ENCODE peak calls at places on chromosomes 12 and 14, in four cellular contexts. J is brain microvascular endothelial cell, K is IMR-90, X is endothelial cell of umbilical vein. E is an unnamed sample.

GRCh38 chr12:111434680-111435338 is 29.1 kb downstream of the SH2B3 start:
- DNase-seq in J (peak), K (peak), X (peak), E (no peak)

GRCh38 chr14:21985081-21985480 is 311.5 kb upstream of the OR4E1 start:
- DNase-seq in J (no peak), K (no peak), X (no peak), E (no peak)

GRCh38 chr12:79454338-79454777 is 236.4 kb downstream of the PAWR start:
- DNase-seq in X (peak), K (peak), J (peak), E (no peak)

GRCh38 chr14:32693114-32693513 is 245.6 kb upstream of the NPAS3 start:
- DNase-seq in K (peak), X (no peak), J (no peak), E (no peak)

GRCh38 chr14:44820230-44820964 is 141.3 kb downstream of the KLHL28 start:
- DNase-seq in J (no peak), K (no peak), X (no peak), E (no peak)

GRCh38 chr12:111361717-111362576 is 6.9 kb downstream of the PHETA1 start:
- DNase-seq in X (no peak), K (no peak), J (no peak), E (peak)

GRCh38 chr12:132356686-132357622 is 27.6 kb upstream of the GALNT9 start:
- DNase-seq in X (peak), K (peak), J (peak), E (peak)

GRCh38 chr14:102757646-102758045 is 19.6 kb upstream of the TRAF3 start:
- DNase-seq in J (no peak), K (no peak), X (no peak), E (no peak)

GRCh38 chr12:119883234-119883633 is 6.1 kb upstream of the CIT start:
- DNase-seq in K (no peak), X (no peak), J (no peak), E (no peak)

GRCh38 chr14:30317729-30318128 is 241.2 kb upstream of the G2E3 start:
- DNase-seq in K (no peak), X (no peak), J (no peak), E (no peak)

GRCh38 chr14:96098999-96099335 is 59.8 kb downstream of the C14orf132 start:
- DNase-seq in K (no peak), J (no peak), X (no peak), E (no peak)

GRCh38 chr12:12839886-12840285 is 26.7 kb downstream of the DDX47 start:
- DNase-seq in X (peak), J (peak), K (peak), E (no peak)

GRCh38 chr14:94056579-94057308 is 24.3 kb downstream of the DDX24 start:
- DNase-seq in J (peak), K (no peak), X (no peak), E (no peak)

GRCh38 chr12:44000309-44000952 is 164.6 kb downstream of the TMEM117 start:
- DNase-seq in X (peak), J (peak), K (peak), E (peak)

GRCh38 chr12:25904442-25904841 is 54.0 kb upstream of the RASSF8 start:
- DNase-seq in K (peak), X (no peak), J (peak), E (no peak)

GRCh38 chr12:1307796-1308195 is 286.6 kb downstream of the FBXL14 start:
- DNase-seq in K (no peak), J (no peak), X (no peak), E (no peak)

GRCh38 chr14:91170504-91171121 is 56.7 kb downstream of the DGLUCY start:
- DNase-seq in J (no peak), X (peak), K (peak), E (no peak)

GRCh38 chr12:77238368-77238767 is 173.0 kb upstream of the E2F7 start:
- DNase-seq in X (peak), J (no peak), K (no peak), E (no peak)

GRCh38 chr14:103485504-103485903 is 37.1 kb downstream of the CKB start:
- DNase-seq in K (no peak), X (no peak), J (no peak), E (no peak)

GRCh38 chr12:127393896-127394295 is 873.1 kb upstream of the TMEM132C start:
- DNase-seq in K (peak), X (no peak), J (peak), E (no peak)

GRCh38 chr12:116199160-116199559 is 78.3 kb downstream of the MED13L start:
- DNase-seq in J (no peak), K (no peak), X (no peak), E (no peak)

GRCh38 chr12:116200812-116201211 is 76.7 kb downstream of the MED13L start:
- DNase-seq in K (peak), X (no peak), J (no peak), E (no peak)

GRCh38 chr12:92007787-92008186 is 137.9 kb downstream of the BTG1 start:
- DNase-seq in K (no peak), J (no peak), X (no peak), E (no peak)

GRCh38 chr12:12523229-12523628 is 39.4 kb downstream of the DUSP16 start:
- DNase-seq in K (no peak), X (no peak), J (no peak), E (no peak)

GRCh38 chr14:75984674-75985073 is 889 bp upstream of the IFT43 start:
- DNase-seq in K (no peak), X (no peak), J (no peak), E (no peak)

GRCh38 chr14:70186826-70187483 is 1.8 kb downstream of the SLC8A3 start:
- DNase-seq in X (peak), K (no peak), J (no peak), E (no peak)

GRCh38 chr14:36194645-36195044 is 18.1 kb upstream of the PTCSC3 start:
- DNase-seq in X (no peak), K (no peak), J (no peak), E (no peak)

GRCh38 chr12:93443576-93443975 is 1.8 kb upstream of the UBE2N start:
- DNase-seq in J (no peak), K (no peak), X (no peak), E (no peak)

GRCh38 chr12:105228494-105228893 is 7.5 kb downstream of the APPL2 start:
- DNase-seq in K (peak), J (peak), X (peak), E (no peak)

GRCh38 chr14:105979446-105979845 is 453.1 kb downstream of the TMEM121 start:
- DNase-seq in K (no peak), J (no peak), X (no peak), E (no peak)

GRCh38 chr12:70933133-70933532 is 12.6 kb upstream of the PTPRR start:
- DNase-seq in X (no peak), J (no peak), K (no peak), E (no peak)

GRCh38 chr12:66044731-66045130 is 85.8 kb downstream of the LLPH start:
- DNase-seq in K (peak), X (no peak), J (peak), E (no peak)

GRCh38 chr12:54028324-54029201 is at the start of gene HOXC6:
- DNase-seq in J (no peak), K (no peak), X (peak), E (no peak)

GRCh38 chr12:219891-220352 is 6.0 kb upstream of the SLC6A12 start:
- DNase-seq in K (peak), J (peak), X (peak), E (peak)

GRCh38 chr12:95215925-95216324 is 1.3 kb downstream of the FGD6 start:
- DNase-seq in X (peak), J (peak), K (peak), E (no peak)

GRCh38 chr12:122990561-122990960 is 10.1 kb downstream of the ARL6IP4 start:
- DNase-seq in J (no peak), K (no peak), X (no peak), E (no peak)

GRCh38 chr14:89304972-89305703 is 111.9 kb downstream of the FOXN3 start:
- DNase-seq in K (peak), X (peak), J (peak), E (no peak)

GRCh38 chr14:51453869-51454268 is 197.8 kb upstream of the FRMD6 start:
- DNase-seq in J (no peak), X (no peak), K (no peak), E (no peak)

GRCh38 chr12:94062796-94063635 is 85.4 kb upstream of the PLXNC1 start:
- DNase-seq in K (no peak), X (no peak), J (no peak), E (peak)

GRCh38 chr14:68817513-68818212 is 24.8 kb upstream of the ZFP36L1 start:
- DNase-seq in K (no peak), X (no peak), J (no peak), E (no peak)

GRCh38 chr14:68816183-68816942 is 23.5 kb upstream of the ZFP36L1 start:
- DNase-seq in X (peak), J (peak), K (peak), E (peak)

GRCh38 chr14:68819260-68819691 is 26.4 kb upstream of the ZFP36L1 start:
- DNase-seq in J (peak), X (no peak), K (peak), E (no peak)

GRCh38 chr14:68815288-68816182 is 22.7 kb upstream of the ZFP36L1 start:
- DNase-seq in J (no peak), K (no peak), X (peak), E (no peak)

DNA sequence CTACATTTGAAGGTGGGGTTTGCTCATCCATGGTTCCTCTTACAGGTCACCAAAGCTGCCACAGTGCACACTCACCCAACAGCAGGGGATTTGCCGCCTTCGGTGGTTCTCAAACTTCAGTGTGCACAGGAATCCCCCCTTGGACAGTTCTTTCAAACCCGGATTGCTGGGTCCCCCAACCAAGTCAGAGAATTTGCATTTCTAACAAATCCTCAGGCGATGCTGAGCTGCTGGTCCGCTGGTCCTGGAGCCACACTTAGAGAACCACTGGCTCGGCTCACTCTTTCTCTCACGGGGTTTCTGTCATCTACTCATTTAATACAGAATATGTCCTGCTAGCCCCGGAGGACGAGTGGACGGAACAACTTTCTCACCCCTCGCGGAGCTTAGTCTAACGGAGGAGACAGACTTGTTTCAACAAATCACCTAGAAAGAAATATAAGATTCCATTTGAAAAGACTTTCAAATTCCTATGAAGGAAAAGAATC is 24.1 kb upstream of the ZFP36L1 start:
- DNase-seq in X (no peak), K (no peak), J (no peak), E (no peak)
- H3K4me3 ChIP-seq in X (no peak), K (no peak), J (no peak), E (no peak)

GRCh38 chr12:106994579-106995220 is 7.8 kb upstream of the MTERF2 start:
- DNase-seq in J (peak), K (peak), X (no peak), E (no peak)
- H3K27ac ChIP-seq in J (no peak), K (peak), X (no peak), E (no peak)

GRCh38 chr12:109877504-109878246 is 2.7 kb downstream of the GLTP start:
- DNase-seq in K (no peak), X (no peak), J (no peak), E (no peak)

GRCh38 chr12:109878247-109878625 is 2.1 kb downstream of the GLTP start:
- DNase-seq in K (no peak), J (no peak), X (no peak), E (no peak)

GRCh38 chr12:109879332-109880048 is 851 bp downstream of the GLTP start:
- DNase-seq in K (no peak), X (peak), J (no peak), E (no peak)

GRCh38 chr12:109880049-109880931 is at the start of gene GLTP:
- DNase-seq in J (no peak), K (peak), X (peak), E (peak)

GRCh38 chr12:109878749-109879148 is 1.6 kb downstream of the GLTP start:
- DNase-seq in J (no peak), X (no peak), K (no peak), E (no peak)
- H3K4me3 ChIP-seq in J (peak), X (peak), K (peak), E (peak)

GRCh38 chr12:52497975-52498374 is 4.9 kb upstream of the KRT6A start:
- DNase-seq in J (no peak), K (no peak), X (no peak), E (no peak)

GRCh38 chr12:52495385-52495784 is 2.3 kb upstream of the KRT6A start:
- DNase-seq in J (no peak), K (no peak), X (no peak), E (no peak)

GRCh38 chr12:52494518-52494917 is 1.5 kb upstream of the KRT6A start:
- DNase-seq in J (peak), X (no peak), K (no peak), E (no peak)

GRCh38 chr12:52496590-52497071 is 3.6 kb upstream of the KRT6A start:
- DNase-seq in X (no peak), J (peak), K (peak), E (no peak)

GRCh38 chr12:52496054-52496453 is 3.0 kb upstream of the KRT6A start:
- DNase-seq in K (no peak), X (no peak), J (no peak), E (no peak)
- H3K27ac ChIP-seq in K (no peak), X (no peak), J (peak), E (no peak)

E was measured in pancreas.